ENCODE peak calls at places on chromosome X, in four cellular contexts. Y is A549, O is HepG2, J is SK-N-SH. Q is an unnamed sample.

GRCh38 chrX:23276475-23276874 is 58.2 kb upstream of the PTCHD1 start:
- DNase-seq in Y (no peak), O (no peak), J (no peak), Q (no peak)

GRCh38 chrX:12421918-12422317 is 283.6 kb downstream of the FRMPD4 start:
- DNase-seq in Y (no peak), O (no peak), J (no peak), Q (no peak)

GRCh38 chrX:67780694-67781109 is 236.9 kb downstream of the AR start:
- DNase-seq in Y (no peak), O (no peak), J (no peak), Q (no peak)

GRCh38 chrX:872090-872489 is 241.5 kb downstream of the SHOX start:
- DNase-seq in Y (no peak), O (no peak), J (no peak), Q (no peak)

GRCh38 chrX:40278340-40279090 is 180.8 kb upstream of the BCOR start:
- DNase-seq in Y (no peak), O (no peak), J (no peak), Q (no peak)

GRCh38 chrX:3679669-3680068 is 33.8 kb downstream of the PRKX start:
- DNase-seq in Y (no peak), O (no peak), J (no peak), Q (no peak)

GRCh38 chrX:150161092-150161672 is 201.9 kb upstream of the MAMLD1 start:
- DNase-seq in Y (no peak), O (no peak), J (no peak), Q (no peak)

GRCh38 chrX:109873983-109874382 is 128.9 kb upstream of the TMEM164 start:
- DNase-seq in Y (no peak), O (no peak), J (no peak), Q (no peak)

GRCh38 chrX:100645106-100645505 is 1.1 kb downstream of the SRPX2 start:
- DNase-seq in Y (no peak), O (no peak), J (no peak), Q (no peak)

GRCh38 chrX:9438950-9439494 is 25.8 kb upstream of the TBL1X start:
- DNase-seq in Y (no peak), O (no peak), J (no peak), Q (no peak)

GRCh38 chrX:6226053-6226645 is 2.5 kb downstream of the NLGN4X start:
- DNase-seq in Y (no peak), O (no peak), J (peak), Q (no peak)

GRCh38 chrX:106957856-106958255 is 37.7 kb downstream of the CLDN2 start:
- DNase-seq in Y (no peak), O (no peak), J (no peak), Q (no peak)

GRCh38 chrX:40883021-40883619 is 147.8 kb upstream of the MED14 start:
- DNase-seq in Y (no peak), O (no peak), J (no peak), Q (no peak)

GRCh38 chrX:85244411-85245210 is 820 bp downstream of the ZNF711 start:
- DNase-seq in Y (peak), O (no peak), J (peak), Q (no peak)

GRCh38 chrX:73851014-73852009 is 288.3 kb downstream of the CHIC1 start:
- DNase-seq in Y (no peak), O (no peak), J (peak), Q (peak)

GRCh38 chrX:140697618-140698017 is 11.9 kb upstream of the LINC00632 start:
- DNase-seq in Y (no peak), O (no peak), J (no peak), Q (no peak)

GRCh38 chrX:39869846-39870601 is 227.7 kb downstream of the BCOR start:
- DNase-seq in Y (peak), O (no peak), J (no peak), Q (no peak)

GRCh38 chrX:146887020-146887419 is 72.5 kb upstream of the CXorf51A start:
- DNase-seq in Y (no peak), O (no peak), J (no peak), Q (no peak)

GRCh38 chrX:111083101-111083500 is 12.9 kb upstream of the PAK3 start:
- DNase-seq in Y (no peak), O (no peak), J (no peak), Q (no peak)

GRCh38 chrX:140822184-140822583 is 112.6 kb downstream of the LINC00632 start:
- DNase-seq in Y (no peak), O (no peak), J (no peak), Q (no peak)

GRCh38 chrX:85140963-85141362 is 102.6 kb downstream of the SATL1 start:
- DNase-seq in Y (no peak), O (no peak), J (no peak), Q (no peak)

GRCh38 chrX:101803451-101803850 is 128.4 kb downstream of the ZMAT1 start:
- DNase-seq in Y (no peak), O (no peak), J (no peak), Q (no peak)

GRCh38 chrX:38175140-38175539 is 45.5 kb downstream of the SRPX start:
- DNase-seq in Y (peak), O (peak), J (peak), Q (peak)

GRCh38 chrX:48934581-48935331 is 15.9 kb upstream of the PIM2 start:
- DNase-seq in Y (no peak), O (no peak), J (no peak), Q (no peak)

GRCh38 chrX:27893211-27893610 is 85.4 kb downstream of the MAGEB10 start:
- DNase-seq in Y (no peak), O (no peak), J (no peak), Q (no peak)

GRCh38 chrX:109952985-109953905 is 49.7 kb upstream of the TMEM164 start:
- DNase-seq in Y (no peak), O (no peak), J (no peak), Q (peak)

GRCh38 chrX:153744210-153745066 is 19.6 kb upstream of the PLXNB3 start:
- DNase-seq in Y (no peak), O (no peak), J (peak), Q (no peak)

GRCh38 chrX:132169554-132169953 is 41.7 kb upstream of the FRMD7 start:
- DNase-seq in Y (no peak), O (peak), J (no peak), Q (no peak)

GRCh38 chrX:3815896-3816664 is 102.6 kb upstream of the PRKX start:
- DNase-seq in Y (peak), O (peak), J (peak), Q (peak)

GRCh38 chrX:136711147-136711546 is 63.2 kb downstream of the CD40LG start:
- DNase-seq in Y (peak), O (no peak), J (peak), Q (no peak)

GRCh38 chrX:118215346-118215745 is 98.7 kb upstream of the KLHL13 start:
- DNase-seq in Y (no peak), O (no peak), J (no peak), Q (no peak)

DNA sequence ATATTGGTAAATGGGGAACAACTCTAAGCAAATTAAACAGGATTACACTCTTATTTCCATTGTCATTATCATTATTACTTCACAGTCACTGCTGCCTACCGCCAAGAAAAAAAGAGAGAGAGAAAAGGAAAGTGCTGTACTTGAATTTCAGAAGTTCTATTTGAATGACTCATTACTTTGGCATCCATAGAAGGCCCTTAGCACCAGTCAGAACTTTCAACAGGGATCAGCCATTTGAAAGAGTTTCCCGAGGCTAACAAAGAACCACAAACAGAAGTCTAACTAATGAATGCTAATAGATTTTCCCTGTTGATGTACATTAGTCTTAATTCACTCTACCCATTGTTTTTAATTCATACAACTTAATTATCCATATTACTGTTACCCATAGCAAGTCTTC is 116.3 kb downstream of the SHROOM4 start:
- DNase-seq in Y (no peak), O (no peak), J (no peak), Q (no peak)
- TF ChIP-seq PBX3 in Y (no peak), O (no peak), J (no peak), Q (no peak)

DNA sequence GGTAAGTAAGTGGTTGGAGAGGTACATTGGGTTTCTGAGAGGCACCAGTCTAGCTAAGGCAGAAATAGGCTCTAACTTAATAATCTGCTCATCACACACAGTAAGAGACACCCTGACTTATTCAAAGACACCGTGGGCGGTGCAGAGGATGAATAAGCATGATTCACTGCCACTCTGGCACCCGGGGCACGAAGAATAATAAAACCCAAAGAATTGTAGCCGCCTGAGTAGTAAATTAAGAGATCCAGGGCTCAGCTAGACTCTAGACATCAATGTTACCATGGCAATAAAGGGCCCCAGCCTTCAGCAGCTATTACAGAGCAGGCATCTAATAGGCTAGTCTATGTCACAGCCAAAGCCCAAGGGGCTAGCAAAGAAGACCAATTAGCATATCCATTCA is 3.2 kb upstream of the ATP1B4 start:
- DNase-seq in Y (no peak), O (no peak), J (no peak), Q (no peak)
- TF ChIP-seq PBX3 in Y (no peak), O (no peak), J (no peak), Q (no peak)

DNA sequence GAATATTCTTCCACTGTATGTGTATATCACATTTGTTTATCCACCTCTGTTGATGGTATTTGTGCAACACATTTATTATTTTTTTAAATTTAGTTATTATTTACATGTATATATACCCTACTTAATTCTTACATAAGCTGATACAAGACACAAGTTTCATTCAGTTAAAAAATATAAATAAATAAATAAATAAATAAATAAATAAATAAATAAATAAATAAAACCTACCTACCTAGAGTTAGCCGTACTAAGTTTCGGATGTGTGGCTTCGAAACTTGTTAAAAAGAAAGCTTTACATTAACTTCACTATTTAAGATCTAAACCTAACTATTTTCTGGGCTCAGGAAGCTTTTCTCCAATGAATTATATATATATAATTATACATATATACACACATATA is 23.3 kb upstream of the REPS2 start:
- DNase-seq in Y (no peak), O (no peak), J (no peak), Q (no peak)
- TF ChIP-seq PBX3 in Y (no peak), O (no peak), J (no peak), Q (no peak)

GRCh38 chrX:10567136-10567535 is 53.2 kb downstream of the MID1 start:
- DNase-seq in Y (no peak), O (no peak), J (no peak), Q (no peak)

GRCh38 chrX:10566726-10567097 is 53.7 kb downstream of the MID1 start:
- DNase-seq in Y (no peak), O (no peak), J (no peak), Q (no peak)

GRCh38 chrX:10569946-10570345 is 50.4 kb downstream of the MID1 start:
- DNase-seq in Y (no peak), O (no peak), J (no peak), Q (no peak)

GRCh38 chrX:10570601-10571000 is 49.8 kb downstream of the MID1 start:
- DNase-seq in Y (no peak), O (no peak), J (no peak), Q (no peak)

DNA sequence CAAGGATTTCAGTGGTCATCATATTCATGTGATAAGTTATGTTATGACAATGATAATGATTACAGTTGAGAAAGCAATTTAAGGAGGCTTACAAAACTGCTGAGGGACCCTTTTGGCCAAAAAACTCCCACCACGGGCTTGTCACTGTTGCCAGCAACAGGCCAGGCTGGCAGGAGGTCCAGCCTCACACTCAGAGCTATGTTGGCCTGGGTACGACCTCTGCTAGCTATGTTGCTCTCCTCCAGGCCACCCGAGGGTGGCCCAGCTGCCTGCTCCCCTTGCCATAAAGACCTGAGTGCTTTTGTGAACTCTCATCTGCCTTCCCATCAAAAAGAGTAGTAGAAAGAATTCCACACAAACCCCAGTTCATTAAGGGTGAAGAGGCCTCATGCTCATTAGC is 52.0 kb downstream of the MID1 start:
- DNase-seq in Y (no peak), O (no peak), J (no peak), Q (no peak)
- TF ChIP-seq PBX3 in Y (no peak), O (no peak), J (no peak), Q (no peak)

DNA sequence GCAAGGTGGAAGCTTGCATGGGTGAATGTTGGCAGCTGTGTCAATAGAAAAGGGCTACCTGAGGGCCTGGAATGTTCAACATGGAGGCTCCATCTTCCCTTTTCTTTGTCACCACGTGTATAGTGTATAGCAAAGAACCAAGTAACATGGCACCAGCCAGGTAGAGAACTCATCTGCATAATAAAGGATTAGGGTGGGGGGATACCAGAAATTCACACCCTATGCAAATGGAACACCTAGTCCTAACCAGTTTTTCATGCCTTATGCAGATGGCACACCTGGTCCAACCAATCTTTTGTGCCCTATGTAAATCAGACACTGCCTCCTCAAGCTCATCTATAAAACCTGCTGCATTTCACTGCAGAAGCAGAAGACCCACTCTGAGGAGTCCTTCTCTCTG is 169.6 kb upstream of the GLRA2 start:
- DNase-seq in Y (no peak), O (no peak), J (no peak), Q (no peak)
- TF ChIP-seq PBX3 in Y (no peak), O (no peak), J (no peak), Q (no peak)

DNA sequence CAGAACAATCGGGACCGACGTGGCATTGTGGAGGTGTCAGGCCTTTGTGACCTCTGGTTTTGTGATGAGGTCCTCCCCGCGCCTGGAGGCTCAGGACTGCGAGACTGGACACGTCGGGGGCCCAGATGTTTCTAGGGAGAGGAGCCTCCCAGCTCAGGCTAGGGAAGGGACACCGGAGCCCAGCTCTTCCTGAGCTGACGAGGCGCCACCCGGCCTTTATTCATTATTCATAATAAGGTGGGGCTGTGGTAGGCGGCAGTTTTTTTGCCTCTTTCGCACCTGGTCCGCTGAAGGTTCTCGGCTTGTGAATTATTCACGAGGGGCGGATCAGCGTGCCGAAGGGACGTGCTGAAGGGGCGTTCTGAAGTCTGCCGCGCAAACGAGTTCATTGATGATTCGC is 2.3 kb upstream of the UBA1 start:
- DNase-seq in Y (no peak), O (no peak), J (no peak), Q (no peak)
- TF ChIP-seq PBX3 in Y (no peak), O (no peak), J (no peak), Q (no peak)